ENCODE peak calls at places on chromosomes 3 and 15, in five cellular contexts. A, Z, J, C and E are unnamed samples.

GRCh38 chr15:74387988-74388955 is 20.8 kb upstream of the CYP11A1 start:
- DNase-seq in A (no peak), Z (no peak), J (no peak), C (peak; percentile 33), E (no peak)

GRCh38 chr3:26264708-26265107 is 357.9 kb upstream of the LRRC3B start:
- DNase-seq in A (no peak), Z (no peak), J (no peak), C (no peak), E (no peak)

GRCh38 chr3:184332370-184333090 is 4.9 kb upstream of the FAM131A start:
- DNase-seq in A (no peak), Z (peak; percentile 89), J (no peak), C (peak; percentile 85), E (no peak)

GRCh38 chr3:33064929-33065328 is 32.0 kb downstream of the GLB1 start:
- DNase-seq in A (no peak), Z (no peak), J (no peak), C (no peak), E (no peak)

GRCh38 chr3:39292961-39293360 is 13.1 kb upstream of the CX3CR1 start:
- DNase-seq in A (no peak), Z (no peak), J (no peak), C (no peak), E (no peak)

GRCh38 chr15:47675735-47676134 is 41.6 kb upstream of the SEMA6D start:
- DNase-seq in A (peak; percentile 19), Z (no peak), J (no peak), C (no peak), E (peak; percentile 31)

GRCh38 chr3:149342413-149343340 is 9.2 kb upstream of the TM4SF18 start:
- DNase-seq in A (no peak), Z (peak; percentile 82), J (no peak), C (peak; percentile 3), E (no peak)

GRCh38 chr15:40266828-40267304 is 16.0 kb downstream of the ANKRD63 start:
- DNase-seq in A (no peak), Z (peak; percentile 94), J (no peak), C (peak; percentile 63), E (no peak)

GRCh38 chr15:40053234-40054055 is 14.5 kb upstream of the SRP14 start:
- DNase-seq in A (no peak), Z (no peak), J (no peak), C (peak; percentile 9), E (peak; percentile 25)

GRCh38 chr15:67548862-67549651 is 6.6 kb downstream of the MAP2K5 start:
- DNase-seq in A (peak; percentile 59), Z (peak; percentile 24), J (peak; percentile 63), C (no peak), E (peak; percentile 81)

GRCh38 chr3:134033315-134033996 is 3.7 kb upstream of the SLCO2A1 start:
- DNase-seq in A (no peak), Z (no peak), J (no peak), C (no peak), E (no peak)

GRCh38 chr3:134326760-134327593 is 47.3 kb downstream of the AMOTL2 start:
- DNase-seq in A (no peak), Z (peak; percentile 94), J (peak; percentile 64), C (peak; percentile 100), E (peak; percentile 83)

GRCh38 chr3:195467641-195468390 is 25.0 kb upstream of the ACAP2 start:
- DNase-seq in A (no peak), Z (peak; percentile 43), J (no peak), C (peak; percentile 96), E (no peak)

GRCh38 chr15:45732544-45733130 is 97.8 kb downstream of the SQOR start:
- DNase-seq in A (no peak), Z (no peak), J (peak; percentile 5), C (no peak), E (no peak)

GRCh38 chr3:117657278-117657677 is 947.7 kb downstream of the TUSC7 start:
- DNase-seq in A (no peak), Z (no peak), J (no peak), C (no peak), E (no peak)

GRCh38 chr15:91140561-91140960 is 40.5 kb downstream of the SV2B start:
- DNase-seq in A (no peak), Z (no peak), J (no peak), C (no peak), E (no peak)

GRCh38 chr3:49024449-49024848 is 2.5 kb downstream of the NDUFAF3 start:
- DNase-seq in A (no peak), Z (no peak), J (no peak), C (no peak), E (no peak)

GRCh38 chr3:129230311-129231019 is 18.9 kb upstream of the COPG1 start:
- DNase-seq in A (no peak), Z (peak; percentile 91), J (no peak), C (peak; percentile 72), E (no peak)

GRCh38 chr3:51681453-51681852 is 10.4 kb downstream of the TEX264 start:
- DNase-seq in A (no peak), Z (no peak), J (no peak), C (no peak), E (no peak)

GRCh38 chr15:48974865-48975264 is 11.1 kb upstream of the SHC4 start:
- DNase-seq in A (no peak), Z (peak; percentile 25), J (no peak), C (no peak), E (peak; percentile 53)

GRCh38 chr15:75225951-75226732 is 24.5 kb downstream of the C15orf39 start:
- DNase-seq in A (no peak), Z (no peak), J (no peak), C (no peak), E (no peak)

GRCh38 chr15:33398555-33398954 is 87.8 kb downstream of the RYR3 start:
- DNase-seq in A (no peak), Z (no peak), J (no peak), C (no peak), E (no peak)

GRCh38 chr3:7546219-7546618 is 685.3 kb downstream of the GRM7 start:
- DNase-seq in A (no peak), Z (peak; percentile 26), J (no peak), C (peak; percentile 14), E (no peak)

GRCh38 chr3:47282424-47283192 is at the start of the genes KIF9 and KLHL18:
- DNase-seq in A (peak; percentile 39), Z (peak; percentile 98), J (peak; percentile 92), C (peak; percentile 97), E (peak; percentile 91)

GRCh38 chr3:178562143-178562868 is 26.1 kb downstream of the KCNMB2 start:
- DNase-seq in A (no peak), Z (peak; percentile 34), J (no peak), C (no peak), E (no peak)

GRCh38 chr15:33844597-33844996 is 123.7 kb upstream of the CHRM5 start:
- DNase-seq in A (no peak), Z (no peak), J (no peak), C (no peak), E (no peak)

GRCh38 chr15:80609512-80609946 is 85.6 kb upstream of the ABHD17C start:
- DNase-seq in A (no peak), Z (no peak), J (no peak), C (no peak), E (no peak)

GRCh38 chr3:23390446-23390845 is 187.3 kb downstream of the UBE2E2 start:
- DNase-seq in A (no peak), Z (no peak), J (no peak), C (no peak), E (no peak)

GRCh38 chr3:17195192-17195611 is 310.4 kb downstream of the PLCL2 start:
- DNase-seq in A (no peak), Z (peak; percentile 30), J (no peak), C (no peak), E (no peak)

GRCh38 chr15:60074181-60074885 is 70.2 kb downstream of the FOXB1 start:
- DNase-seq in A (no peak), Z (no peak), J (no peak), C (no peak), E (no peak)

GRCh38 chr15:83380682-83381081 is 66.5 kb upstream of the SH3GL3 start:
- DNase-seq in A (no peak), Z (peak; percentile 35), J (no peak), C (peak; percentile 41), E (peak; percentile 62)

GRCh38 chr3:46655271-46655670 is 38.2 kb downstream of the ALS2CL start:
- DNase-seq in A (no peak), Z (no peak), J (no peak), C (no peak), E (no peak)

GRCh38 chr15:101641894-101642293 is 10.3 kb downstream of the TM2D3 start:
- DNase-seq in A (no peak), Z (peak; percentile 77), J (no peak), C (no peak), E (no peak)

GRCh38 chr3:49872801-49873281 is 3.1 kb upstream of the CAMKV start:
- DNase-seq in A (no peak), Z (no peak), J (no peak), C (no peak), E (no peak)

GRCh38 chr15:69591905-69592508 is 139.4 kb downstream of the RPLP1 start:
- DNase-seq in A (no peak), Z (no peak), J (no peak), C (no peak), E (no peak)

GRCh38 chr3:17967111-17967510 is 224.7 kb upstream of the TBC1D5 start:
- DNase-seq in A (no peak), Z (no peak), J (no peak), C (no peak), E (no peak)

GRCh38 chr3:182592747-182593146 is 200.6 kb upstream of the ATP11B start:
- DNase-seq in A (no peak), Z (no peak), J (no peak), C (no peak), E (no peak)
- H2BK12ac ChIP-seq in A (no peak overlapping the region), Z (no peak overlapping the region), J (no peak overlapping the region), C (no peak overlapping the region), E (no peak overlapping the region)

DNA sequence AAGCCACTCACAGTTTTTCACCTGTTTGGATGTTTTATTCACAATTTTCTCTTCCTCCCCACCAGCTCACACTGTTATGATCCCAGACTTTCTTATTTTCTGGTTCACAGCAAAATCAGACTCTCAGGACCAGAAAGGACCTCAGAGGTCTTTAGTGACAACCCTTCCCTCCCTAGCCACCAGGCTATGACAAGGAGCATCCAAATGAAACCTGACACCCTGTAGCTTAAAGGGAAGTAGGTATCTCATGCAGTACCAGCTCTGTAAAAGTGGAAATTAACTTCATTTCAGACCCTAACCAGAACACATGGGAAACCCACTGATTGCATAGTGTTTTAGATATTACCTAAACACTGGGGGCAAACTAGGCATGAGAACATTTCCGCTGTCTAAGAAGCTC is 45.3 kb downstream of the ATP13A5 start:
- DNase-seq in A (no peak), Z (no peak), J (no peak), C (no peak), E (no peak)
- H2BK12ac ChIP-seq in A (no peak overlapping the region), Z (no peak overlapping the region), J (no peak overlapping the region), C (no peak overlapping the region), E (no peak overlapping the region)

DNA sequence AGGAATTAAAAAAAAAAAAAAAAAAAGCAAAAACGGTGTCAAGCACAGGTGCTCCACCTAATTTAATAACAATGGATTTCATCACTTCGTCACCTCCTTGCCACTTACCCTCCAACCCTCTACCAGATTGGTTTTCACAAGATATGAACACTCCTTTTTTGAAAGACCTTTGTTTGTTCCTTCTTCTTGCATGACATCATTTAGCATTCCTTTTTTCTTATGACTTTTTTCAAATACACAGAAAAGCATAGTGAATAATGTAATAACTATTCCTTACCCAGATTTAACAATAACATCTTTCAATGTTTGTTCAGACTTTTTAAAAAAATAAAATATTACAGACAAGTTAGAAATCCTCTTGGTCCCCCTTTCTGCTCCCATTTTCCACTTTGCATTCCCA is 16.3 kb downstream of the COL6A6 start:
- DNase-seq in A (no peak), Z (no peak), J (no peak), C (no peak), E (no peak)
- H2BK12ac ChIP-seq in A (no peak overlapping the region), Z (no peak overlapping the region), J (no peak overlapping the region), C (no peak overlapping the region), E (no peak overlapping the region)

GRCh38 chr3:53216723-53217122 is 39.1 kb downstream of the TKT start:
- DNase-seq in A (no peak), Z (no peak), J (no peak), C (no peak), E (peak; percentile 24)
- H2BK12ac ChIP-seq in A (no peak overlapping the region), Z (no peak overlapping the region), J (no peak overlapping the region), C (no peak overlapping the region), E (no peak overlapping the region)